ENCODE peak calls at places on chromosome 15, in eight cellular contexts. U, Y, S, L, B, Q, F and R are unnamed samples.

GRCh38 chr15:71730277-71731144 is 79.8 kb upstream of the NR2E3 start:
- DNase-seq in U (peak; percentile 44), Y (no peak), S (peak; percentile 35), L (no peak), B (peak; percentile 69), Q (no peak), F (peak; percentile 69), R (peak; percentile 39)

GRCh38 chr15:45732544-45733130 is 97.8 kb downstream of the SQOR start:
- DNase-seq in U (no peak), Y (no peak), S (peak; percentile 34), L (no peak), B (no peak), Q (no peak), F (peak; percentile 36), R (peak; percentile 22)

GRCh38 chr15:87224409-87224808 is 1032.1 kb downstream of the NTRK3 start:
- DNase-seq in U (no peak), Y (no peak), S (no peak), L (no peak), B (peak; percentile 55), Q (no peak), F (no peak), R (no peak)

GRCh38 chr15:39106913-39107312 is 474.0 kb upstream of the THBS1 start:
- DNase-seq in U (no peak), Y (no peak), S (no peak), L (no peak), B (no peak), Q (no peak), F (no peak), R (no peak)

GRCh38 chr15:54289590-54290136 is 311.4 kb downstream of the UNC13C start:
- DNase-seq in U (no peak), Y (no peak), S (no peak), L (no peak), B (no peak), Q (no peak), F (no peak), R (no peak)

GRCh38 chr15:23646165-23647000 is 1.3 kb downstream of the MAGEL2 start:
- DNase-seq in U (no peak), Y (no peak), S (no peak), L (no peak), B (no peak), Q (no peak), F (no peak), R (no peak)

GRCh38 chr15:76158815-76159214 is 99.0 kb downstream of the TMEM266 start:
- DNase-seq in U (no peak), Y (no peak), S (no peak), L (no peak), B (no peak), Q (no peak), F (no peak), R (no peak)

GRCh38 chr15:73359653-73360052 is 9.1 kb downstream of the HCN4 start:
- DNase-seq in U (no peak), Y (no peak), S (no peak), L (no peak), B (no peak), Q (no peak), F (no peak), R (no peak)

GRCh38 chr15:94033014-94033682 is 198.2 kb upstream of the MCTP2 start:
- DNase-seq in U (no peak), Y (no peak), S (no peak), L (no peak), B (no peak), Q (no peak), F (no peak), R (no peak)

GRCh38 chr15:26889298-26889898 is 22.5 kb downstream of the GABRA5 start:
- DNase-seq in U (peak; percentile 34), Y (no peak), S (no peak), L (no peak), B (peak; percentile 79), Q (peak; percentile 26), F (peak; percentile 81), R (peak; percentile 24)

GRCh38 chr15:71449363-71449762 is 334.1 kb downstream of the THSD4 start:
- DNase-seq in U (no peak), Y (no peak), S (no peak), L (no peak), B (no peak), Q (no peak), F (no peak), R (no peak)

GRCh38 chr15:45184562-45185041 is 3.2 kb downstream of the SHF start:
- DNase-seq in U (no peak), Y (no peak), S (no peak), L (no peak), B (no peak), Q (no peak), F (no peak), R (no peak)

GRCh38 chr15:73573071-73573470 is 60.1 kb downstream of the NPTN start:
- DNase-seq in U (no peak), Y (no peak), S (no peak), L (no peak), B (no peak), Q (no peak), F (no peak), R (no peak)

GRCh38 chr15:41992151-41992802 is 19.9 kb upstream of the EHD4 start:
- DNase-seq in U (no peak), Y (no peak), S (no peak), L (no peak), B (no peak), Q (no peak), F (no peak), R (no peak)

GRCh38 chr15:73330206-73331051 is 38.3 kb downstream of the HCN4 start:
- DNase-seq in U (no peak), Y (no peak), S (no peak), L (no peak), B (no peak), Q (no peak), F (no peak), R (no peak)

GRCh38 chr15:71807691-71808091 is 2.7 kb upstream of the NR2E3 start:
- DNase-seq in U (no peak), Y (no peak), S (no peak), L (no peak), B (peak; percentile 29), Q (no peak), F (no peak), R (no peak)

GRCh38 chr15:100831466-100831865 is 48.2 kb upstream of the ALDH1A3 start:
- DNase-seq in U (no peak), Y (no peak), S (no peak), L (no peak), B (no peak), Q (no peak), F (no peak), R (no peak)

GRCh38 chr15:74783808-74784175 is 1.9 kb downstream of the CSK start:
- DNase-seq in U (no peak), Y (no peak), S (no peak), L (no peak), B (no peak), Q (no peak), F (no peak), R (no peak)

GRCh38 chr15:85592148-85592547 is 202.6 kb downstream of the KLHL25 start:
- DNase-seq in U (no peak), Y (no peak), S (no peak), L (no peak), B (peak; percentile 86), Q (peak; percentile 42), F (no peak), R (peak; percentile 35)
- TF ChIP-seq CTCF in U (peak; percentile 42), Y (no peak), S (peak; percentile 41), L (peak; percentile 11), B (peak; percentile 28), Q (no peak), F (peak; percentile 49), R (peak; percentile 45)

GRCh38 chr15:90086868-90087268 is 15.4 kb downstream of the IDH2 start:
- DNase-seq in U (no peak), Y (peak; percentile 45), S (no peak), L (peak; percentile 32), B (peak; percentile 22), Q (no peak), F (no peak), R (no peak)
- TF ChIP-seq CTCF in U (peak; percentile 70), Y (peak; percentile 22), S (peak; percentile 68), L (peak; percentile 66), B (peak; percentile 81), Q (peak; percentile 84), F (peak; percentile 78), R (peak; percentile 76)

GRCh38 chr15:79337591-79337990 is 26.7 kb downstream of the TMED3 start:
- DNase-seq in U (no peak), Y (no peak), S (no peak), L (no peak), B (no peak), Q (no peak), F (no peak), R (no peak)

GRCh38 chr15:79339588-79340314 is 28.8 kb downstream of the TMED3 start:
- DNase-seq in U (peak; percentile 10), Y (no peak), S (no peak), L (no peak), B (peak; percentile 68), Q (peak; percentile 20), F (peak; percentile 53), R (no peak)

GRCh38 chr15:79341361-79341760 is 30.4 kb downstream of the TMED3 start:
- DNase-seq in U (no peak), Y (no peak), S (no peak), L (no peak), B (no peak), Q (no peak), F (no peak), R (no peak)

DNA sequence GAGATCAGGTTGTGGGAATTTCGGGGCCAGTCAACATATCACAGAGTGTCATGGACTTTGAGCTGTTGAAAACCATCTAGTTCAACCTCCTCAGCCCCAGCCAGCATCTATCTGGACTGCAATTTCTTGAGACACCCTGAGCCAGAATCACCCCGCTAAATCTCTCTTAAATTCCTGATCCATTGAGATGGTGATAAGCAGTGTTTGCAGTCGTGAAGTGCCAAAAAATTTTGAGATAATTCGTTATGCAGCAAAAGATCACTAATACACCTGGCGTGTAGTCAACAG is 29.3 kb downstream of the TMED3 start:
- DNase-seq in U (no peak), Y (no peak), S (no peak), L (no peak), B (no peak), Q (no peak), F (no peak), R (no peak)
- TF ChIP-seq CTCF in U (no peak), Y (no peak), S (no peak), L (no peak), B (no peak), Q (no peak), F (no peak), R (no peak)

GRCh38 chr15:51311510-51311909 is 26.9 kb downstream of the CYP19A1 start:
- DNase-seq in U (no peak), Y (no peak), S (no peak), L (no peak), B (no peak), Q (no peak), F (no peak), R (no peak)

GRCh38 chr15:51310064-51310463 is 28.3 kb downstream of the CYP19A1 start:
- DNase-seq in U (no peak), Y (no peak), S (no peak), L (no peak), B (peak; percentile 10), Q (no peak), F (no peak), R (no peak)

GRCh38 chr15:51307325-51307724 is 31.1 kb downstream of the CYP19A1 start:
- DNase-seq in U (no peak), Y (no peak), S (no peak), L (no peak), B (no peak), Q (no peak), F (no peak), R (no peak)

GRCh38 chr15:51312132-51312531 is 26.3 kb downstream of the CYP19A1 start:
- DNase-seq in U (peak; percentile 68), Y (no peak), S (no peak), L (no peak), B (no peak), Q (peak; percentile 70), F (no peak), R (no peak)

GRCh38 chr15:51307811-51308210 is 30.6 kb downstream of the CYP19A1 start:
- DNase-seq in U (no peak), Y (no peak), S (no peak), L (no peak), B (no peak), Q (no peak), F (no peak), R (no peak)
- TF ChIP-seq CTCF in U (no peak), Y (no peak), S (no peak), L (no peak), B (no peak), Q (no peak), F (no peak), R (no peak)